ENCODE peak calls at places on chromosomes 4 and X, in six cellular contexts. K, O, G, X, A and C are unnamed samples.

GRCh38 chrX:54695816-54696487 is 102.1 kb downstream of the ITIH6 start:
- DNase-seq in K (no peak), O (no peak), G (no peak), X (no peak), A (no peak), C (no peak)

GRCh38 chrX:108464604-108465003 is 25.0 kb downstream of the COL4A5 start:
- DNase-seq in K (no peak), O (no peak), G (no peak), X (no peak), A (no peak), C (no peak)

GRCh38 chr4:6207602-6208001 is 7.3 kb upstream of the JAKMIP1 start:
- DNase-seq in K (no peak), O (peak; percentile 25), G (peak; percentile 6), X (no peak), A (no peak), C (no peak)

GRCh38 chr4:108036252-108036651 is 46.6 kb downstream of the HADH start:
- DNase-seq in K (no peak), O (no peak), G (no peak), X (peak; percentile 34), A (no peak), C (peak; percentile 58)

GRCh38 chr4:102832105-102832504 is 4.8 kb upstream of the UBE2D3 start:
- DNase-seq in K (no peak), O (no peak), G (no peak), X (no peak), A (no peak), C (no peak)

GRCh38 chr4:3522651-3523050 is 9.6 kb downstream of the LRPAP1 start:
- DNase-seq in K (no peak), O (peak; percentile 48), G (no peak), X (no peak), A (no peak), C (no peak)

GRCh38 chrX:150765782-150766350 is 72.7 kb downstream of the MTMR1 start:
- DNase-seq in K (no peak), O (no peak), G (no peak), X (no peak), A (no peak), C (no peak)

GRCh38 chr4:114659386-114660008 is 60.9 kb downstream of the UGT8 start:
- DNase-seq in K (peak; percentile 54), O (peak; percentile 47), G (peak; percentile 73), X (peak; percentile 57), A (no peak), C (peak; percentile 70)

GRCh38 chrX:39000802-39001201 is 199.5 kb downstream of the MID1IP1 start:
- DNase-seq in K (no peak), O (no peak), G (no peak), X (no peak), A (no peak), C (no peak)

GRCh38 chr4:6893449-6894085 is 16.1 kb upstream of the TBC1D14 start:
- DNase-seq in K (no peak), O (no peak), G (no peak), X (no peak), A (no peak), C (peak; percentile 68)

GRCh38 chrX:107629533-107629909 is 1.2 kb downstream of the PRPS1 start:
- DNase-seq in K (peak; percentile 9), O (no peak), G (peak; percentile 15), X (no peak), A (no peak), C (no peak)

GRCh38 chr4:182885738-182886077 is 31.5 kb downstream of the DCTD start:
- DNase-seq in K (no peak), O (no peak), G (no peak), X (no peak), A (no peak), C (no peak)

GRCh38 chr4:68615699-68616422 is 39.7 kb upstream of the UGT2B17 start:
- DNase-seq in K (no peak), O (no peak), G (no peak), X (no peak), A (no peak), C (no peak)

GRCh38 chrX:54087661-54088060 is 43.4 kb upstream of the PHF8 start:
- DNase-seq in K (no peak), O (no peak), G (no peak), X (no peak), A (no peak), C (no peak)

GRCh38 chr4:93174598-93174997 is 654.0 kb upstream of the ATOH1 start:
- DNase-seq in K (no peak), O (no peak), G (no peak), X (no peak), A (no peak), C (no peak)

GRCh38 chr4:8269535-8270417 is at the start of gene HTRA3:
- DNase-seq in K (no peak), O (no peak), G (peak; percentile 43), X (no peak), A (peak; percentile 77), C (peak; percentile 35)

GRCh38 chr4:965048-965765 is 8.2 kb downstream of the DGKQ start:
- DNase-seq in K (no peak), O (no peak), G (no peak), X (no peak), A (no peak), C (no peak)

DNA sequence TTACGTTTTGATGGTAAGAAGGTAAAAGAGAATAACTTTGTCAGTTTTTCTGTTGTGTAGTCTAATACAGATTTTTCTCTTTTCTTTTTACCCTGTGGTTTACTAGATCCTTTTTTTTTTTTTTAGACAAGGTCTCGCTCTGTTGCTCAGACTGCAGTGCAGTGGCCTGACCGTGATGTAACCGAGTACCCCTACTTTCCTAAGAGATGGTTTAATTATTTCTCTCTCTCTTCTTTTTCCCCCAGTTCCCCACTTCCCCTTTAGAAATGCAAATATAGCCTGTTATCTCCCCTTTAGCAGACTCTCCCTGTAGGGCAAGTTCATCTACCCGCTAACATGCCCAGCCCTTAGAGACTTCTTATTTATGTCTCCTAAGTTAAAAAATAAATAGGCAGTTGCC is 4.4 kb downstream of the SNX25 start:
- DNase-seq in K (no peak), O (no peak), G (no peak), X (peak; percentile 49), A (no peak), C (no peak)
- H3K4me3 ChIP-seq in K (no peak overlapping the region), O (no peak overlapping the region), G (no peak overlapping the region), X (no peak overlapping the region), A (no peak overlapping the region), C (no peak overlapping the region)

DNA sequence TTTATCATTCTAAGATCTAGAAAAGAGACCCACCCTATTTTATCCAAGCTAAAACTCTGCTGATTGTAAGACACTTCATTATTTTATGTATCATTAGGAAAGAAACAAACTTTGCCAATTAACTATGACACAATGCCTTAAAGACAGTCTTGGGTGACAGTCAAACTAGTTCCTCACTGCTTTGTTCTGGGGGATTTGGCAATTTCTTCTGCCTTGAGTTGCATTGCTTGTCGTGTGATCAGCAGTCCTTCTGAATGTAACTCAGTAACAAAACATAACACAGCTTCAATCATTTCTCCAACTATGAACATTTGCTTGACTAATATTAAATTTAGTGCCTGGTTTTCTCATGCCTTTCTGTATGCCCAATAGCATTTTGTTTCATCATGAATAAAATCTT is 577.9 kb upstream of the DIPK2B start:
- DNase-seq in K (no peak), O (no peak), G (no peak), X (no peak), A (no peak), C (no peak)
- H3K27ac ChIP-seq in K (peak overlapping the region; percentile 27), O (no peak overlapping the region), G (no peak overlapping the region), X (no peak overlapping the region), A (no peak overlapping the region), C (no peak overlapping the region)

GRCh38 chr4:20255251-20255586 is 3.5 kb downstream of the SLIT2 start:
- DNase-seq in K (no peak), O (no peak), G (no peak), X (no peak), A (no peak), C (no peak)

GRCh38 chr4:20254517-20255250 is 3.0 kb downstream of the SLIT2 start:
- DNase-seq in K (no peak), O (peak; percentile 64), G (peak; percentile 33), X (no peak), A (peak; percentile 30), C (no peak)

GRCh38 chr4:20253272-20253798 is 1.6 kb downstream of the SLIT2 start:
- DNase-seq in K (no peak), O (peak; percentile 53), G (peak; percentile 19), X (no peak), A (no peak), C (no peak)

GRCh38 chr4:20252656-20253271 is 1.1 kb downstream of the SLIT2 start:
- DNase-seq in K (no peak), O (peak; percentile 68), G (peak; percentile 29), X (no peak), A (peak; percentile 26), C (peak; percentile 11)

DNA sequence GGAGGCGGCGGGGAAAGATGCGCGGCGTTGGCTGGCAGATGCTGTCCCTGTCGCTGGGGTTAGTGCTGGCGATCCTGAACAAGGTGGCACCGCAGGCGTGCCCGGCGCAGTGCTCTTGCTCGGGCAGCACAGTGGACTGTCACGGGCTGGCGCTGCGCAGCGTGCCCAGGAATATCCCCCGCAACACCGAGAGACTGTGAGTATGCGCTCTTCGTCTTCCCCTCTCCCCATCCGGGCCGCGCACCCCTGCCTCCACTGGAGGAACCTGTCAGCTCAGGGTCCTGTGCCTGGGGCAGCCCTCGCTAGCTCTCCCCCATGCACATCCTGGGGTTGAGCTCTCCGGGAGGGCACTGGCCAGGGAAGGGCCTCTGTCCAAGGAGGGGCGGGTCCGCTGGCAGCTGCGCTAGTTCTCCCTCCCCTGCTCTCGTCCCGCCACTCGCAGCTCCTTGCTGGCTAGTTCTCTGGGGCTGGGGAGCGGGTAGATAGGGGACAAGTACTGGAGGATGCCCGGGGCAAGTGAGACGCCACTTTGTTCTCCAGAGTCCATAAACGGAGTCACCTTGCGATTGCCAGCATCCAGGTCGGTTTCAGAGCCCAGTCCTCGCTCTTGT is 2.2 kb downstream of the SLIT2 start:
- DNase-seq in K (no peak), O (peak; percentile 66), G (peak; percentile 19), X (no peak), A (peak; percentile 28), C (peak; percentile 12)
- H3K4me3 ChIP-seq in K (peak overlapping the region; percentile 65), O (peak overlapping the region; percentile 58), G (peak overlapping the region; percentile 66), X (peak overlapping the region; percentile 46), A (peak overlapping the region; percentile 71), C (peak overlapping the region; percentile 42)

DNA sequence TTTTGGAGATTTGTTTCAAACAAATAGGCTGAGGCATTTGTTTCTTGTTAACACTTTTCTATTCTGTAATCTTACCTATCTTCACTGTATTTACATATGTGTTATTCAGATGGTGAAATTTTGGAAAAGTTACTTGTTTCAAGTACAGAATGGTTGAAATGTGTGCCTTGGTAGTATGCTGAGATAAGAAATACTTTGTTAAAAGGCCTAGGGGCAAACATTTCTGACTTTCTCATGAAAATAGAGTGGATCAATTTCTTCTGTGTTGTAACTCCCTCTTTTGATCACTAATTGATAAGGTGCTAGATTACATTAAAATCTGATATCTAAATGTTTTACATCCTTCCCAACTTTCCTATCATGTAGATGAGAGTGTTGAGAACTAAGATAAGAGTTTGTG is 18.1 kb downstream of the USO1 start:
- DNase-seq in K (no peak), O (no peak), G (no peak), X (no peak), A (no peak), C (no peak)
- H3K27ac ChIP-seq in K (no peak overlapping the region), O (no peak overlapping the region), G (no peak overlapping the region), X (no peak overlapping the region), A (no peak overlapping the region), C (no peak overlapping the region)